ENCODE peak calls at places on chromosomes 12 and 14, in four cellular contexts. One of them, this sample, is unnamed.

GRCh38 chr12:19695244-19696098 is 256.2 kb downstream of the AEBP2 start:
- DNase-seq in stimulated activated CD4-positive, alpha-beta T cell treated with anti-CD3 and anti-CD28 coated beads, Interleukin-2, amount 100 ng/mL, for 48 hours: no peak
- DNase-seq in sciatic nerve: no peak
- DNase-seq in cerebellar cortex: no peak
- DNase-seq in this sample: no peak

GRCh38 chr14:55580401-55581010 is 499 bp downstream of the KTN1 start:
- DNase-seq in stimulated activated CD4-positive, alpha-beta T cell treated with anti-CD3 and anti-CD28 coated beads, Interleukin-2, amount 100 ng/mL, for 48 hours: peak
- DNase-seq in sciatic nerve: peak
- DNase-seq in cerebellar cortex: no peak
- DNase-seq in this sample: peak

GRCh38 chr12:96177013-96177412 is 17.2 kb upstream of the ELK3 start:
- DNase-seq in stimulated activated CD4-positive, alpha-beta T cell treated with anti-CD3 and anti-CD28 coated beads, Interleukin-2, amount 100 ng/mL, for 48 hours: peak
- DNase-seq in sciatic nerve: no peak
- DNase-seq in cerebellar cortex: no peak
- DNase-seq in this sample: peak

GRCh38 chr12:99332936-99333591 is 314.5 kb upstream of the GARIN6 start:
- DNase-seq in stimulated activated CD4-positive, alpha-beta T cell treated with anti-CD3 and anti-CD28 coated beads, Interleukin-2, amount 100 ng/mL, for 48 hours: no peak
- DNase-seq in sciatic nerve: no peak
- DNase-seq in cerebellar cortex: no peak
- DNase-seq in this sample: no peak

GRCh38 chr12:18750087-18750486 is 12.2 kb downstream of the CAPZA3 start:
- DNase-seq in stimulated activated CD4-positive, alpha-beta T cell treated with anti-CD3 and anti-CD28 coated beads, Interleukin-2, amount 100 ng/mL, for 48 hours: no peak
- DNase-seq in sciatic nerve: no peak
- DNase-seq in cerebellar cortex: no peak
- DNase-seq in this sample: peak

GRCh38 chr14:66910306-66910705 is 278.9 kb upstream of the GARIN2 start:
- DNase-seq in stimulated activated CD4-positive, alpha-beta T cell treated with anti-CD3 and anti-CD28 coated beads, Interleukin-2, amount 100 ng/mL, for 48 hours: no peak
- DNase-seq in sciatic nerve: no peak
- DNase-seq in cerebellar cortex: no peak
- DNase-seq in this sample: peak

GRCh38 chr14:73238262-73238852 is 1.1 kb downstream of the PAPLN start:
- DNase-seq in stimulated activated CD4-positive, alpha-beta T cell treated with anti-CD3 and anti-CD28 coated beads, Interleukin-2, amount 100 ng/mL, for 48 hours: no peak
- DNase-seq in sciatic nerve: no peak
- DNase-seq in cerebellar cortex: no peak
- DNase-seq in this sample: peak

GRCh38 chr12:3170423-3171194 is 93.4 kb downstream of the TSPAN9 start:
- DNase-seq in stimulated activated CD4-positive, alpha-beta T cell treated with anti-CD3 and anti-CD28 coated beads, Interleukin-2, amount 100 ng/mL, for 48 hours: no peak
- DNase-seq in sciatic nerve: no peak
- DNase-seq in cerebellar cortex: no peak
- DNase-seq in this sample: peak

GRCh38 chr12:69608114-69608513 is 2.6 kb downstream of the LRRC10 start:
- DNase-seq in stimulated activated CD4-positive, alpha-beta T cell treated with anti-CD3 and anti-CD28 coated beads, Interleukin-2, amount 100 ng/mL, for 48 hours: no peak
- DNase-seq in sciatic nerve: no peak
- DNase-seq in cerebellar cortex: no peak
- DNase-seq in this sample: no peak

GRCh38 chr12:89700191-89700810 is 8.3 kb downstream of the ATP2B1 start:
- DNase-seq in stimulated activated CD4-positive, alpha-beta T cell treated with anti-CD3 and anti-CD28 coated beads, Interleukin-2, amount 100 ng/mL, for 48 hours: no peak
- DNase-seq in sciatic nerve: no peak
- DNase-seq in cerebellar cortex: no peak
- DNase-seq in this sample: no peak

GRCh38 chr14:74955229-74955999 is at the start of gene PGF:
- DNase-seq in stimulated activated CD4-positive, alpha-beta T cell treated with anti-CD3 and anti-CD28 coated beads, Interleukin-2, amount 100 ng/mL, for 48 hours: no peak
- DNase-seq in sciatic nerve: peak
- DNase-seq in cerebellar cortex: no peak
- DNase-seq in this sample: peak

GRCh38 chr12:111359231-111359913 is 9.5 kb downstream of the PHETA1 start:
- DNase-seq in stimulated activated CD4-positive, alpha-beta T cell treated with anti-CD3 and anti-CD28 coated beads, Interleukin-2, amount 100 ng/mL, for 48 hours: peak
- DNase-seq in sciatic nerve: no peak
- DNase-seq in cerebellar cortex: no peak
- DNase-seq in this sample: peak

GRCh38 chr14:95885278-95885677 is 8.6 kb downstream of the TUNAR start:
- DNase-seq in stimulated activated CD4-positive, alpha-beta T cell treated with anti-CD3 and anti-CD28 coated beads, Interleukin-2, amount 100 ng/mL, for 48 hours: no peak
- DNase-seq in sciatic nerve: no peak
- DNase-seq in cerebellar cortex: no peak
- DNase-seq in this sample: no peak

GRCh38 chr14:68651652-68652432 is 141.0 kb downstream of the ZFP36L1 start:
- DNase-seq in stimulated activated CD4-positive, alpha-beta T cell treated with anti-CD3 and anti-CD28 coated beads, Interleukin-2, amount 100 ng/mL, for 48 hours: no peak
- DNase-seq in sciatic nerve: peak
- DNase-seq in cerebellar cortex: no peak
- DNase-seq in this sample: no peak

GRCh38 chr12:42705863-42706262 is 116.3 kb upstream of the PRICKLE1 start:
- DNase-seq in stimulated activated CD4-positive, alpha-beta T cell treated with anti-CD3 and anti-CD28 coated beads, Interleukin-2, amount 100 ng/mL, for 48 hours: no peak
- DNase-seq in sciatic nerve: peak
- DNase-seq in cerebellar cortex: peak
- DNase-seq in this sample: peak

GRCh38 chr12:124910561-124911478 is 3.6 kb downstream of the UBC start:
- DNase-seq in stimulated activated CD4-positive, alpha-beta T cell treated with anti-CD3 and anti-CD28 coated beads, Interleukin-2, amount 100 ng/mL, for 48 hours: no peak
- DNase-seq in sciatic nerve: no peak
- DNase-seq in cerebellar cortex: peak
- DNase-seq in this sample: no peak

GRCh38 chr14:97713023-97713422 is 915.8 kb downstream of the VRK1 start:
- DNase-seq in stimulated activated CD4-positive, alpha-beta T cell treated with anti-CD3 and anti-CD28 coated beads, Interleukin-2, amount 100 ng/mL, for 48 hours: no peak
- DNase-seq in sciatic nerve: no peak
- DNase-seq in cerebellar cortex: no peak
- DNase-seq in this sample: peak

GRCh38 chr12:109952873-109953272 is 43.3 kb downstream of the GIT2 start:
- DNase-seq in stimulated activated CD4-positive, alpha-beta T cell treated with anti-CD3 and anti-CD28 coated beads, Interleukin-2, amount 100 ng/mL, for 48 hours: no peak
- DNase-seq in sciatic nerve: no peak
- DNase-seq in cerebellar cortex: no peak
- DNase-seq in this sample: no peak

GRCh38 chr12:79414252-79414651 is 276.5 kb downstream of the PAWR start:
- DNase-seq in stimulated activated CD4-positive, alpha-beta T cell treated with anti-CD3 and anti-CD28 coated beads, Interleukin-2, amount 100 ng/mL, for 48 hours: no peak
- DNase-seq in sciatic nerve: no peak
- DNase-seq in cerebellar cortex: no peak
- DNase-seq in this sample: no peak

GRCh38 chr12:93624595-93625294 is 52.3 kb downstream of the SOCS2 start:
- DNase-seq in stimulated activated CD4-positive, alpha-beta T cell treated with anti-CD3 and anti-CD28 coated beads, Interleukin-2, amount 100 ng/mL, for 48 hours: no peak
- DNase-seq in sciatic nerve: no peak
- DNase-seq in cerebellar cortex: no peak
- DNase-seq in this sample: peak

GRCh38 chr12:108567974-108568652 is 5.7 kb downstream of the ISCU start:
- DNase-seq in stimulated activated CD4-positive, alpha-beta T cell treated with anti-CD3 and anti-CD28 coated beads, Interleukin-2, amount 100 ng/mL, for 48 hours: no peak
- DNase-seq in sciatic nerve: no peak
- DNase-seq in cerebellar cortex: no peak
- DNase-seq in this sample: no peak

GRCh38 chr14:91749857-91750256 is 18.0 kb upstream of the CATSPERB start:
- DNase-seq in stimulated activated CD4-positive, alpha-beta T cell treated with anti-CD3 and anti-CD28 coated beads, Interleukin-2, amount 100 ng/mL, for 48 hours: no peak
- DNase-seq in sciatic nerve: no peak
- DNase-seq in cerebellar cortex: no peak
- DNase-seq in this sample: no peak

GRCh38 chr12:102959391-102959790 is 1.9 kb downstream of the ASCL1 start:
- DNase-seq in stimulated activated CD4-positive, alpha-beta T cell treated with anti-CD3 and anti-CD28 coated beads, Interleukin-2, amount 100 ng/mL, for 48 hours: no peak
- DNase-seq in sciatic nerve: no peak
- DNase-seq in cerebellar cortex: no peak
- DNase-seq in this sample: no peak

GRCh38 chr12:89016970-89017778 is 335.1 kb downstream of the DUSP6 start:
- DNase-seq in stimulated activated CD4-positive, alpha-beta T cell treated with anti-CD3 and anti-CD28 coated beads, Interleukin-2, amount 100 ng/mL, for 48 hours: peak
- DNase-seq in sciatic nerve: peak
- DNase-seq in cerebellar cortex: peak
- DNase-seq in this sample: peak

GRCh38 chr14:62866376-62866775 is 178.9 kb downstream of the KCNH5 start:
- DNase-seq in stimulated activated CD4-positive, alpha-beta T cell treated with anti-CD3 and anti-CD28 coated beads, Interleukin-2, amount 100 ng/mL, for 48 hours: no peak
- DNase-seq in sciatic nerve: no peak
- DNase-seq in cerebellar cortex: no peak
- DNase-seq in this sample: no peak

GRCh38 chr14:65604535-65604934 is 192.0 kb downstream of the FUT8 start:
- DNase-seq in stimulated activated CD4-positive, alpha-beta T cell treated with anti-CD3 and anti-CD28 coated beads, Interleukin-2, amount 100 ng/mL, for 48 hours: no peak
- DNase-seq in sciatic nerve: no peak
- DNase-seq in cerebellar cortex: no peak
- DNase-seq in this sample: no peak

GRCh38 chr12:113559466-113559865 is 87.8 kb upstream of the LHX5 start:
- DNase-seq in stimulated activated CD4-positive, alpha-beta T cell treated with anti-CD3 and anti-CD28 coated beads, Interleukin-2, amount 100 ng/mL, for 48 hours: no peak
- DNase-seq in sciatic nerve: no peak
- DNase-seq in cerebellar cortex: no peak
- DNase-seq in this sample: no peak

GRCh38 chr12:32706337-32707024 is 27.4 kb downstream of the DNM1L start:
- DNase-seq in stimulated activated CD4-positive, alpha-beta T cell treated with anti-CD3 and anti-CD28 coated beads, Interleukin-2, amount 100 ng/mL, for 48 hours: no peak
- DNase-seq in sciatic nerve: no peak
- DNase-seq in cerebellar cortex: no peak
- DNase-seq in this sample: no peak

GRCh38 chr12:67415473-67415872 is 146.3 kb downstream of the CAND1 start:
- DNase-seq in stimulated activated CD4-positive, alpha-beta T cell treated with anti-CD3 and anti-CD28 coated beads, Interleukin-2, amount 100 ng/mL, for 48 hours: no peak
- DNase-seq in sciatic nerve: no peak
- DNase-seq in cerebellar cortex: peak
- DNase-seq in this sample: peak

GRCh38 chr12:102763016-102763415 is 154.0 kb downstream of the PAH start:
- DNase-seq in stimulated activated CD4-positive, alpha-beta T cell treated with anti-CD3 and anti-CD28 coated beads, Interleukin-2, amount 100 ng/mL, for 48 hours: no peak
- DNase-seq in sciatic nerve: no peak
- DNase-seq in cerebellar cortex: no peak
- DNase-seq in this sample: no peak

GRCh38 chr14:91545204-91545603 is 35.1 kb upstream of the PPP4R3A start:
- DNase-seq in stimulated activated CD4-positive, alpha-beta T cell treated with anti-CD3 and anti-CD28 coated beads, Interleukin-2, amount 100 ng/mL, for 48 hours: no peak
- DNase-seq in sciatic nerve: no peak
- DNase-seq in cerebellar cortex: no peak
- DNase-seq in this sample: no peak

GRCh38 chr14:71165121-71165574 is 257.9 kb downstream of the PCNX1 start:
- DNase-seq in stimulated activated CD4-positive, alpha-beta T cell treated with anti-CD3 and anti-CD28 coated beads, Interleukin-2, amount 100 ng/mL, for 48 hours: no peak
- DNase-seq in sciatic nerve: no peak
- DNase-seq in cerebellar cortex: no peak
- DNase-seq in this sample: peak

GRCh38 chr12:104370989-104371870 is 67.7 kb downstream of the EID3 start:
- DNase-seq in stimulated activated CD4-positive, alpha-beta T cell treated with anti-CD3 and anti-CD28 coated beads, Interleukin-2, amount 100 ng/mL, for 48 hours: no peak
- DNase-seq in sciatic nerve: no peak
- DNase-seq in cerebellar cortex: no peak
- DNase-seq in this sample: peak

GRCh38 chr12:12272869-12273268 is 6.0 kb upstream of the LRP6 start:
- DNase-seq in stimulated activated CD4-positive, alpha-beta T cell treated with anti-CD3 and anti-CD28 coated beads, Interleukin-2, amount 100 ng/mL, for 48 hours: no peak
- DNase-seq in sciatic nerve: no peak
- DNase-seq in cerebellar cortex: no peak
- DNase-seq in this sample: no peak

GRCh38 chr12:51846911-51847829 is 1.3 kb downstream of the FIGNL2 start:
- DNase-seq in stimulated activated CD4-positive, alpha-beta T cell treated with anti-CD3 and anti-CD28 coated beads, Interleukin-2, amount 100 ng/mL, for 48 hours: peak
- DNase-seq in sciatic nerve: peak
- DNase-seq in cerebellar cortex: peak
- DNase-seq in this sample: no peak

This sample was measured in RPMI7951.